ENCODE peak calls at places on chromosomes 1 and 21, in nine cellular contexts. C is cardiac fibroblast; Y is bronchial epithelial cell; W is CD8-positive, alpha-beta T cell; Z is endodermal cell; K is pancreas; Q is right lobe of liver; H is GM23338; N is stomach. S is an unnamed sample.

GRCh38 chr1:184160942-184161698 is 109.6 kb downstream of the TSEN15 start:
- DNase-seq in Q (no peak), N (no peak), C (peak; percentile 75), H (no peak), Z (no peak), K (no peak), Y (no peak), W (no peak), S (no peak)

GRCh38 chr1:114088392-114089299 is 65.0 kb downstream of the SYT6 start:
- DNase-seq in K (no peak), Q (no peak), H (peak; percentile 60), Y (no peak), C (no peak), N (no peak), Z (peak; percentile 73), W (no peak), S (no peak)

GRCh38 chr1:58465825-58466617 is 80.5 kb downstream of the OMA1 start:
- DNase-seq in C (peak; percentile 21), Y (peak; percentile 56), Z (no peak), Q (no peak), K (no peak), H (peak; percentile 7), N (no peak), W (no peak), S (no peak)

GRCh38 chr1:226643167-226643566 is 94.6 kb downstream of the STUM start:
- DNase-seq in C (no peak), Z (no peak), Q (no peak), H (no peak), W (peak; percentile 65), K (no peak), Y (peak; percentile 83), N (no peak), S (no peak)

GRCh38 chr1:43279161-43279560 is 6.2 kb downstream of the C1orf210 start:
- DNase-seq in H (no peak), C (no peak), Q (no peak), Z (peak; percentile 16), K (no peak), W (no peak), N (no peak), Y (no peak), S (no peak)

GRCh38 chr1:54800899-54801759 is at the start of gene TTC22:
- DNase-seq in K (peak; percentile 76), Z (peak; percentile 85), Q (peak; percentile 78), H (peak; percentile 80), Y (peak; percentile 64), N (peak; percentile 83), C (peak; percentile 12), W (peak; percentile 73), S (no peak)

GRCh38 chr21:35980821-35981220 is 79.5 kb downstream of the SETD4 start:
- DNase-seq in Y (no peak), C (no peak), K (no peak), Z (no peak), H (no peak), W (no peak), N (no peak), Q (no peak), S (no peak)

GRCh38 chr1:166956057-166956850 is 19.1 kb downstream of the ILDR2 start:
- DNase-seq in H (no peak), Q (no peak), C (no peak), N (no peak), W (no peak), Y (no peak), Z (no peak), K (no peak), S (no peak)

GRCh38 chr1:11384170-11384554 is 94.8 kb upstream of the DISP3 start:
- DNase-seq in Z (no peak), C (no peak), N (no peak), W (no peak), K (no peak), H (no peak), Q (no peak), Y (peak; percentile 40), S (no peak)

GRCh38 chr1:13828454-13829151 is 128.6 kb downstream of the PRDM2 start:
- DNase-seq in H (peak; percentile 87), Q (no peak), N (peak; percentile 63), C (peak; percentile 23), Z (peak; percentile 95), Y (peak; percentile 21), W (peak; percentile 22), K (peak; percentile 70), S (no peak)

DNA sequence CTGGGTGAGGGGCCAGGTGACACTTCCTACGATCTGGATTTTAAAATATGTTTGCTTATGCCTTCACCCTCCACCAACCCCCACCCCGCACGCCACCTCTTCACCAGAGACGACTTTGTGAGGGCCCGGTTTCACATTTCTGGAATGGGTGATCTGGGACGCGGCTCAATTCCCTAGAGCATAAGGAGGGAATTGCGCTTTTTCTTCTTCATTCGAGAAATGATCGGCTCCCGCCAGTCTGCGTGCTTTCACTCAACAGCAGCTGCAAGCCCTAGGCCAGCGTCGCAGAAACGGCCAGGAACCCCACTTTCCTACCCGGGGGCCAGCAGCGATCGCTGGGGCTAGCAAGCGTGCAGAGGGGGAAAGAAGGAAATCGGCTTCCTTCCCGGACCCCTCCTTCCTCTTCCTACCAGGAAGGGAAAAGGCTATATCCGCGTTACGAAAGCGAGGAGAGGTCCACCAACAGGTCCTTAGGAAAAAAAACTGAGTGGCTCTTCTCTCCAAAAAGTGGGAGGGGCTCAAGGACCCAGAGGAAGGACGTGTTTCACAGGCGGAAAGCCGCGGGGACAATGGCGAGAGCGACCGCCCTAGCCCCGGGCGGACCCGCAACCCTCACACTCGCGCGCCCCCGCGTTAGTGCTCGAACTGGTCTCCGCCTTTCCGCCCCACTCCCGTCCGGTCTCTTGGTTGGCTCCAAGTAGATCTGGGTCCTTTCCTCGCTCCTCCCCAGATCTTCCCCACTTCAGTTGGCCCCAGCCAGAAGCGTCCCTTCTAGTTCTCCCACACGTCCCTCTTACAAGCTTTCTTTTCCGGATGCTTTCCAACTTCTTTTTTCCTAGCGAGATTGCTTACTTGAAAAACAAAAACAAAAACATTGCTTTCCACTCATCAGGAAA is 1.1 kb upstream of the ADAMTS1 start:
- DNase-seq in Q (peak; percentile 77), H (peak; percentile 81), N (peak; percentile 56), K (peak; percentile 55), Y (peak; percentile 49), W (no peak), Z (peak; percentile 90), C (peak; percentile 71), S (no peak)
- TF ChIP-seq CTCF in Q (no peak), H (no peak), N (no peak), K (peak; percentile 16), Y (peak; percentile 36), W (no peak), Z (peak; percentile 32), C (peak; percentile 12), S (peak; percentile 43)

GRCh38 chr1:204308023-204308628 is 51.6 kb downstream of the PLEKHA6 start:
- DNase-seq in H (no peak), K (no peak), Z (no peak), W (no peak), Y (no peak), C (no peak), N (no peak), Q (no peak), S (no peak)

GRCh38 chr1:204304067-204304466 is 55.7 kb downstream of the PLEKHA6 start:
- DNase-seq in Y (no peak), Z (peak; percentile 82), K (no peak), Q (no peak), N (no peak), W (no peak), C (no peak), H (peak; percentile 86), S (no peak)

GRCh38 chr1:204307334-204307883 is 52.3 kb downstream of the PLEKHA6 start:
- DNase-seq in N (peak; percentile 50), C (no peak), K (no peak), Q (no peak), W (no peak), H (peak; percentile 77), Y (no peak), Z (peak; percentile 85), S (no peak)

GRCh38 chr1:204302769-204303168 is 57.0 kb downstream of the PLEKHA6 start:
- DNase-seq in W (no peak), Q (no peak), K (no peak), N (no peak), C (no peak), H (peak; percentile 28), Y (no peak), Z (no peak), S (no peak)

DNA sequence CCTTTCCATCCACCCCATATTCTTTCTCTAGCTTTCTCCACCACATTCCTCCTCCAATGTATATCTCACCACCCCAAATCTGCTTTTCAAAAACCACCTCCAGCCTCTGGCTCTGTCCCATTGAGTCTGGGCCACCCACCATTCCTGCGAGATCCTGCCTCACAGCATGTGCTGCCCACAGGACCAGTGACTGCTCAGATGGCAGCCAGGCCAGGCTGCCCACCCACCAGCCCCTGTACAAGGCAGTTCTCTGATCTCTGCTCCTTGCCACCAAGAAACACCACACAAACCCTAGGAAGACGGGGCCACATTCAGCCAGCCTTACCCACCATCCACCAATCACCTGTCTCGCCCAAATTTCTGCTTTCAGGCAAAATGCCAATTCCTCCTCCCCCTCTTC is 53.7 kb downstream of the PLEKHA6 start:
- DNase-seq in C (no peak), N (no peak), Z (no peak), K (no peak), Y (no peak), W (no peak), H (no peak), Q (no peak), S (no peak)
- H3K4me3 ChIP-seq in C (no peak overlapping the region), N (no peak overlapping the region), Z (no peak overlapping the region), K (no peak overlapping the region), Y (no peak overlapping the region), W (no peak overlapping the region), H (no peak overlapping the region), Q (no peak overlapping the region), S (no peak overlapping the region)

GRCh38 chr1:97136971-97137370 is 415.4 kb downstream of the PTBP2 start:
- DNase-seq in N (no peak), Q (no peak), C (no peak), K (no peak), W (no peak), Z (no peak), H (no peak), Y (no peak), S (no peak)

GRCh38 chr1:97135972-97136371 is 414.4 kb downstream of the PTBP2 start:
- DNase-seq in H (no peak), Q (no peak), Z (no peak), K (no peak), N (no peak), C (no peak), W (no peak), Y (no peak), S (no peak)

GRCh38 chr1:97139512-97139911 is 417.9 kb downstream of the PTBP2 start:
- DNase-seq in N (no peak), Q (no peak), K (no peak), W (no peak), H (no peak), Y (no peak), C (peak; percentile 72), Z (no peak), S (no peak)

GRCh38 chr1:97138515-97139032 is 417.0 kb downstream of the PTBP2 start:
- DNase-seq in Z (no peak), W (no peak), N (no peak), H (no peak), C (no peak), K (no peak), Q (no peak), Y (peak; percentile 4), S (no peak)

GRCh38 chr1:97137862-97138514 is 416.4 kb downstream of the PTBP2 start:
- DNase-seq in Z (peak; percentile 64), W (no peak), Y (peak; percentile 66), C (peak; percentile 92), N (no peak), K (no peak), H (peak; percentile 83), Q (no peak), S (no peak)
- TF ChIP-seq CTCF in Z (peak; percentile 76), W (peak; percentile 23), Y (peak; percentile 65), C (peak; percentile 72), N (no peak), K (peak; percentile 65), H (peak; percentile 64), Q (peak; percentile 37), S (peak; percentile 73)

GRCh38 chr1:31507221-31507620 is 69.1 kb upstream of the TINAGL1 start:
- DNase-seq in C (no peak), Z (peak; percentile 49), H (no peak), Y (no peak), N (no peak), W (no peak), Q (peak; percentile 29), K (no peak), S (no peak)
- H3K4me3 ChIP-seq in C (no peak overlapping the region), Z (no peak overlapping the region), H (no peak overlapping the region), Y (no peak overlapping the region), N (no peak overlapping the region), W (no peak overlapping the region), Q (no peak overlapping the region), K (no peak overlapping the region), S (no peak overlapping the region)